ENCODE peak calls at places on chromosomes 16 and 17, in ten cellular contexts. One of them, this sample, is unnamed.

GRCh38 chr17:50817142-50817751 is 18.1 kb upstream of the WFIKKN2 start:
- DNase-seq in activated effector memory CD4-positive, alpha-beta T cell treated with anti-CD3 and anti-CD28 coated beads, Interleukin-2, amount 50 U/mL, for 16 hours: peak; percentile 84
- DNase-seq in GOT3: no peak
- DNase-seq in mesenteric fat pad: no peak
- DNase-seq in kidney tubule cell: no peak
- DNase-seq in adrenal gland: peak; percentile 44
- DNase-seq in COR-L47: no peak
- DNase-seq in A172: no peak
- DNase-seq in heart right ventricle: peak; percentile 66
- DNase-seq in sciatic nerve: peak; percentile 77
- DNase-seq in this sample: peak; percentile 86

GRCh38 chr16:66750279-66751134 is 902 bp downstream of the DYNC1LI2 start:
- DNase-seq in activated effector memory CD4-positive, alpha-beta T cell treated with anti-CD3 and anti-CD28 coated beads, Interleukin-2, amount 50 U/mL, for 16 hours: no peak
- DNase-seq in GOT3: no peak
- DNase-seq in mesenteric fat pad: no peak
- DNase-seq in kidney tubule cell: no peak
- DNase-seq in adrenal gland: no peak
- DNase-seq in COR-L47: no peak
- DNase-seq in A172: no peak
- DNase-seq in heart right ventricle: no peak
- DNase-seq in sciatic nerve: no peak
- DNase-seq in this sample: no peak

GRCh38 chr17:7478276-7479138 is 924 bp downstream of the ZBTB4 start:
- DNase-seq in activated effector memory CD4-positive, alpha-beta T cell treated with anti-CD3 and anti-CD28 coated beads, Interleukin-2, amount 50 U/mL, for 16 hours: peak; percentile 86
- DNase-seq in GOT3: no peak
- DNase-seq in mesenteric fat pad: no peak
- DNase-seq in kidney tubule cell: peak; percentile 35
- DNase-seq in adrenal gland: no peak
- DNase-seq in COR-L47: no peak
- DNase-seq in A172: peak; percentile 41
- DNase-seq in heart right ventricle: peak; percentile 68
- DNase-seq in sciatic nerve: peak; percentile 77
- DNase-seq in this sample: peak; percentile 87

GRCh38 chr17:78875331-78875730 is 27.7 kb downstream of the CEP295NL start:
- DNase-seq in activated effector memory CD4-positive, alpha-beta T cell treated with anti-CD3 and anti-CD28 coated beads, Interleukin-2, amount 50 U/mL, for 16 hours: no peak
- DNase-seq in GOT3: no peak
- DNase-seq in mesenteric fat pad: no peak
- DNase-seq in kidney tubule cell: no peak
- DNase-seq in adrenal gland: no peak
- DNase-seq in COR-L47: no peak
- DNase-seq in A172: no peak
- DNase-seq in heart right ventricle: no peak
- DNase-seq in sciatic nerve: no peak
- DNase-seq in this sample: no peak

GRCh38 chr16:1331712-1332617 is 1.5 kb upstream of the BAIAP3 start:
- DNase-seq in activated effector memory CD4-positive, alpha-beta T cell treated with anti-CD3 and anti-CD28 coated beads, Interleukin-2, amount 50 U/mL, for 16 hours: peak; percentile 82
- DNase-seq in GOT3: no peak
- DNase-seq in mesenteric fat pad: no peak
- DNase-seq in kidney tubule cell: peak; percentile 87
- DNase-seq in adrenal gland: peak; percentile 52
- DNase-seq in COR-L47: peak; percentile 97
- DNase-seq in A172: peak; percentile 61
- DNase-seq in heart right ventricle: peak; percentile 64
- DNase-seq in sciatic nerve: no peak
- DNase-seq in this sample: peak; percentile 79

GRCh38 chr17:7389924-7390910 is 4.1 kb downstream of the PLSCR3 start:
- DNase-seq in activated effector memory CD4-positive, alpha-beta T cell treated with anti-CD3 and anti-CD28 coated beads, Interleukin-2, amount 50 U/mL, for 16 hours: no peak
- DNase-seq in GOT3: no peak
- DNase-seq in mesenteric fat pad: no peak
- DNase-seq in kidney tubule cell: no peak
- DNase-seq in adrenal gland: no peak
- DNase-seq in COR-L47: no peak
- DNase-seq in A172: no peak
- DNase-seq in heart right ventricle: no peak
- DNase-seq in sciatic nerve: no peak
- DNase-seq in this sample: no peak

GRCh38 chr17:61338000-61338864 is 61.4 kb upstream of the TBX2 start:
- DNase-seq in activated effector memory CD4-positive, alpha-beta T cell treated with anti-CD3 and anti-CD28 coated beads, Interleukin-2, amount 50 U/mL, for 16 hours: no peak
- DNase-seq in GOT3: peak; percentile 8
- DNase-seq in mesenteric fat pad: no peak
- DNase-seq in kidney tubule cell: peak; percentile 88
- DNase-seq in adrenal gland: no peak
- DNase-seq in COR-L47: no peak
- DNase-seq in A172: peak; percentile 86
- DNase-seq in heart right ventricle: peak; percentile 36
- DNase-seq in sciatic nerve: no peak
- DNase-seq in this sample: peak; percentile 62

GRCh38 chr16:361341-361871 is 8.9 kb upstream of the AXIN1 start:
- DNase-seq in activated effector memory CD4-positive, alpha-beta T cell treated with anti-CD3 and anti-CD28 coated beads, Interleukin-2, amount 50 U/mL, for 16 hours: no peak
- DNase-seq in GOT3: no peak
- DNase-seq in mesenteric fat pad: no peak
- DNase-seq in kidney tubule cell: no peak
- DNase-seq in adrenal gland: no peak
- DNase-seq in COR-L47: no peak
- DNase-seq in A172: no peak
- DNase-seq in heart right ventricle: no peak
- DNase-seq in sciatic nerve: no peak
- DNase-seq in this sample: no peak

GRCh38 chr17:7431231-7431630 is 2.6 kb downstream of the SPEM3 start:
- DNase-seq in activated effector memory CD4-positive, alpha-beta T cell treated with anti-CD3 and anti-CD28 coated beads, Interleukin-2, amount 50 U/mL, for 16 hours: no peak
- DNase-seq in GOT3: no peak
- DNase-seq in mesenteric fat pad: no peak
- DNase-seq in kidney tubule cell: no peak
- DNase-seq in adrenal gland: no peak
- DNase-seq in COR-L47: no peak
- DNase-seq in A172: no peak
- DNase-seq in heart right ventricle: no peak
- DNase-seq in sciatic nerve: no peak
- DNase-seq in this sample: no peak

GRCh38 chr17:45020354-45021138 is 30.9 kb downstream of the DCAKD start:
- DNase-seq in activated effector memory CD4-positive, alpha-beta T cell treated with anti-CD3 and anti-CD28 coated beads, Interleukin-2, amount 50 U/mL, for 16 hours: no peak
- DNase-seq in GOT3: no peak
- DNase-seq in mesenteric fat pad: no peak
- DNase-seq in kidney tubule cell: peak; percentile 51
- DNase-seq in adrenal gland: peak; percentile 58
- DNase-seq in COR-L47: no peak
- DNase-seq in A172: no peak
- DNase-seq in heart right ventricle: no peak
- DNase-seq in sciatic nerve: peak; percentile 70
- DNase-seq in this sample: peak; percentile 82

GRCh38 chr17:78192616-78193015 is 5.5 kb downstream of the AFMID start:
- DNase-seq in activated effector memory CD4-positive, alpha-beta T cell treated with anti-CD3 and anti-CD28 coated beads, Interleukin-2, amount 50 U/mL, for 16 hours: no peak
- DNase-seq in GOT3: no peak
- DNase-seq in mesenteric fat pad: no peak
- DNase-seq in kidney tubule cell: no peak
- DNase-seq in adrenal gland: no peak
- DNase-seq in COR-L47: no peak
- DNase-seq in A172: no peak
- DNase-seq in heart right ventricle: no peak
- DNase-seq in sciatic nerve: no peak
- DNase-seq in this sample: no peak

GRCh38 chr17:80092959-80093358 is 8.4 kb upstream of the GAA start:
- DNase-seq in activated effector memory CD4-positive, alpha-beta T cell treated with anti-CD3 and anti-CD28 coated beads, Interleukin-2, amount 50 U/mL, for 16 hours: no peak
- DNase-seq in GOT3: no peak
- DNase-seq in mesenteric fat pad: no peak
- DNase-seq in kidney tubule cell: no peak
- DNase-seq in adrenal gland: no peak
- DNase-seq in COR-L47: no peak
- DNase-seq in A172: no peak
- DNase-seq in heart right ventricle: no peak
- DNase-seq in sciatic nerve: no peak
- DNase-seq in this sample: no peak

GRCh38 chr17:62781356-62781755 is 26.8 kb downstream of the MARCHF10 start:
- DNase-seq in activated effector memory CD4-positive, alpha-beta T cell treated with anti-CD3 and anti-CD28 coated beads, Interleukin-2, amount 50 U/mL, for 16 hours: no peak
- DNase-seq in GOT3: no peak
- DNase-seq in mesenteric fat pad: no peak
- DNase-seq in kidney tubule cell: no peak
- DNase-seq in adrenal gland: no peak
- DNase-seq in COR-L47: no peak
- DNase-seq in A172: no peak
- DNase-seq in heart right ventricle: no peak
- DNase-seq in sciatic nerve: no peak
- DNase-seq in this sample: no peak

GRCh38 chr17:37710344-37710886 is 34.4 kb downstream of the HNF1B start:
- DNase-seq in activated effector memory CD4-positive, alpha-beta T cell treated with anti-CD3 and anti-CD28 coated beads, Interleukin-2, amount 50 U/mL, for 16 hours: no peak
- DNase-seq in GOT3: no peak
- DNase-seq in mesenteric fat pad: no peak
- DNase-seq in kidney tubule cell: peak; percentile 92
- DNase-seq in adrenal gland: no peak
- DNase-seq in COR-L47: peak; percentile 80
- DNase-seq in A172: peak; percentile 68
- DNase-seq in heart right ventricle: no peak
- DNase-seq in sciatic nerve: no peak
- DNase-seq in this sample: no peak

GRCh38 chr17:46851029-46851741 is at the start of gene WNT9B:
- DNase-seq in activated effector memory CD4-positive, alpha-beta T cell treated with anti-CD3 and anti-CD28 coated beads, Interleukin-2, amount 50 U/mL, for 16 hours: no peak
- DNase-seq in GOT3: no peak
- DNase-seq in mesenteric fat pad: no peak
- DNase-seq in kidney tubule cell: no peak
- DNase-seq in adrenal gland: no peak
- DNase-seq in COR-L47: peak; percentile 28
- DNase-seq in A172: no peak
- DNase-seq in heart right ventricle: no peak
- DNase-seq in sciatic nerve: no peak
- DNase-seq in this sample: peak; percentile 67

GRCh38 chr17:21313320-21313719 is 28.8 kb downstream of the MAP2K3 start:
- DNase-seq in activated effector memory CD4-positive, alpha-beta T cell treated with anti-CD3 and anti-CD28 coated beads, Interleukin-2, amount 50 U/mL, for 16 hours: peak; percentile 56
- DNase-seq in GOT3: no peak
- DNase-seq in mesenteric fat pad: peak; percentile 67
- DNase-seq in kidney tubule cell: no peak
- DNase-seq in adrenal gland: no peak
- DNase-seq in COR-L47: no peak
- DNase-seq in A172: no peak
- DNase-seq in heart right ventricle: no peak
- DNase-seq in sciatic nerve: peak; percentile 48
- DNase-seq in this sample: peak; percentile 6

GRCh38 chr17:82808921-82809905 is 30.6 kb downstream of the ZNF750 start:
- DNase-seq in activated effector memory CD4-positive, alpha-beta T cell treated with anti-CD3 and anti-CD28 coated beads, Interleukin-2, amount 50 U/mL, for 16 hours: no peak
- DNase-seq in GOT3: no peak
- DNase-seq in mesenteric fat pad: no peak
- DNase-seq in kidney tubule cell: no peak
- DNase-seq in adrenal gland: no peak
- DNase-seq in COR-L47: no peak
- DNase-seq in A172: no peak
- DNase-seq in heart right ventricle: no peak
- DNase-seq in sciatic nerve: no peak
- DNase-seq in this sample: peak; percentile 50

GRCh38 chr17:64618848-64619247 is 43.3 kb downstream of the SMURF2 start:
- DNase-seq in activated effector memory CD4-positive, alpha-beta T cell treated with anti-CD3 and anti-CD28 coated beads, Interleukin-2, amount 50 U/mL, for 16 hours: no peak
- DNase-seq in GOT3: no peak
- DNase-seq in mesenteric fat pad: no peak
- DNase-seq in kidney tubule cell: no peak
- DNase-seq in adrenal gland: no peak
- DNase-seq in COR-L47: no peak
- DNase-seq in A172: no peak
- DNase-seq in heart right ventricle: no peak
- DNase-seq in sciatic nerve: no peak
- DNase-seq in this sample: no peak

GRCh38 chr16:14545346-14545884 is 84.6 kb downstream of the PARN start:
- DNase-seq in activated effector memory CD4-positive, alpha-beta T cell treated with anti-CD3 and anti-CD28 coated beads, Interleukin-2, amount 50 U/mL, for 16 hours: no peak
- DNase-seq in GOT3: no peak
- DNase-seq in mesenteric fat pad: no peak
- DNase-seq in kidney tubule cell: peak; percentile 84
- DNase-seq in adrenal gland: no peak
- DNase-seq in COR-L47: no peak
- DNase-seq in A172: no peak
- DNase-seq in heart right ventricle: no peak
- DNase-seq in sciatic nerve: no peak
- DNase-seq in this sample: no peak

GRCh38 chr17:19513897-19514488 is 19.7 kb upstream of the SLC47A1 start:
- DNase-seq in activated effector memory CD4-positive, alpha-beta T cell treated with anti-CD3 and anti-CD28 coated beads, Interleukin-2, amount 50 U/mL, for 16 hours: peak; percentile 86
- DNase-seq in GOT3: peak; percentile 16
- DNase-seq in mesenteric fat pad: no peak
- DNase-seq in kidney tubule cell: peak; percentile 66
- DNase-seq in adrenal gland: peak; percentile 80
- DNase-seq in COR-L47: no peak
- DNase-seq in A172: peak; percentile 77
- DNase-seq in heart right ventricle: peak; percentile 52
- DNase-seq in sciatic nerve: peak; percentile 80
- DNase-seq in this sample: peak; percentile 57

GRCh38 chr17:17424552-17424951 is 52.2 kb upstream of the MED9 start:
- DNase-seq in activated effector memory CD4-positive, alpha-beta T cell treated with anti-CD3 and anti-CD28 coated beads, Interleukin-2, amount 50 U/mL, for 16 hours: no peak
- DNase-seq in GOT3: no peak
- DNase-seq in mesenteric fat pad: no peak
- DNase-seq in kidney tubule cell: no peak
- DNase-seq in adrenal gland: no peak
- DNase-seq in COR-L47: no peak
- DNase-seq in A172: no peak
- DNase-seq in heart right ventricle: no peak
- DNase-seq in sciatic nerve: peak; percentile 3
- DNase-seq in this sample: no peak

GRCh38 chr16:89385712-89386111 is 104.6 kb downstream of the ANKRD11 start:
- DNase-seq in activated effector memory CD4-positive, alpha-beta T cell treated with anti-CD3 and anti-CD28 coated beads, Interleukin-2, amount 50 U/mL, for 16 hours: no peak
- DNase-seq in GOT3: no peak
- DNase-seq in mesenteric fat pad: no peak
- DNase-seq in kidney tubule cell: no peak
- DNase-seq in adrenal gland: no peak
- DNase-seq in COR-L47: no peak
- DNase-seq in A172: no peak
- DNase-seq in heart right ventricle: no peak
- DNase-seq in sciatic nerve: no peak
- DNase-seq in this sample: peak; percentile 53

GRCh38 chr17:50593321-50593720 is 32.8 kb downstream of the CACNA1G start:
- DNase-seq in activated effector memory CD4-positive, alpha-beta T cell treated with anti-CD3 and anti-CD28 coated beads, Interleukin-2, amount 50 U/mL, for 16 hours: no peak
- DNase-seq in GOT3: no peak
- DNase-seq in mesenteric fat pad: no peak
- DNase-seq in kidney tubule cell: peak; percentile 25
- DNase-seq in adrenal gland: no peak
- DNase-seq in COR-L47: peak; percentile 71
- DNase-seq in A172: no peak
- DNase-seq in heart right ventricle: peak; percentile 59
- DNase-seq in sciatic nerve: no peak
- DNase-seq in this sample: peak; percentile 82

GRCh38 chr17:74123350-74123749 is 80.1 kb upstream of the RPL38 start:
- DNase-seq in activated effector memory CD4-positive, alpha-beta T cell treated with anti-CD3 and anti-CD28 coated beads, Interleukin-2, amount 50 U/mL, for 16 hours: peak; percentile 27
- DNase-seq in GOT3: no peak
- DNase-seq in mesenteric fat pad: peak; percentile 64
- DNase-seq in kidney tubule cell: peak; percentile 40
- DNase-seq in adrenal gland: no peak
- DNase-seq in COR-L47: no peak
- DNase-seq in A172: peak; percentile 88
- DNase-seq in heart right ventricle: no peak
- DNase-seq in sciatic nerve: no peak
- DNase-seq in this sample: no peak

GRCh38 chr17:42740699-42741098 is 4.1 kb downstream of the EZH1 start:
- DNase-seq in activated effector memory CD4-positive, alpha-beta T cell treated with anti-CD3 and anti-CD28 coated beads, Interleukin-2, amount 50 U/mL, for 16 hours: no peak
- DNase-seq in GOT3: no peak
- DNase-seq in mesenteric fat pad: no peak
- DNase-seq in kidney tubule cell: no peak
- DNase-seq in adrenal gland: no peak
- DNase-seq in COR-L47: no peak
- DNase-seq in A172: no peak
- DNase-seq in heart right ventricle: no peak
- DNase-seq in sciatic nerve: no peak
- DNase-seq in this sample: no peak

GRCh38 chr16:31190818-31191444 is 11.0 kb downstream of the FUS start:
- DNase-seq in activated effector memory CD4-positive, alpha-beta T cell treated with anti-CD3 and anti-CD28 coated beads, Interleukin-2, amount 50 U/mL, for 16 hours: no peak
- DNase-seq in GOT3: no peak
- DNase-seq in mesenteric fat pad: no peak
- DNase-seq in kidney tubule cell: no peak
- DNase-seq in adrenal gland: no peak
- DNase-seq in COR-L47: no peak
- DNase-seq in A172: no peak
- DNase-seq in heart right ventricle: no peak
- DNase-seq in sciatic nerve: no peak
- DNase-seq in this sample: no peak

GRCh38 chr17:50316016-50316587 is 29.8 kb upstream of the XYLT2 start:
- DNase-seq in activated effector memory CD4-positive, alpha-beta T cell treated with anti-CD3 and anti-CD28 coated beads, Interleukin-2, amount 50 U/mL, for 16 hours: peak; percentile 25
- DNase-seq in GOT3: no peak
- DNase-seq in mesenteric fat pad: no peak
- DNase-seq in kidney tubule cell: no peak
- DNase-seq in adrenal gland: no peak
- DNase-seq in COR-L47: no peak
- DNase-seq in A172: no peak
- DNase-seq in heart right ventricle: no peak
- DNase-seq in sciatic nerve: no peak
- DNase-seq in this sample: no peak

GRCh38 chr17:49353607-49354006 is 8.4 kb downstream of the ZNF652 start:
- DNase-seq in activated effector memory CD4-positive, alpha-beta T cell treated with anti-CD3 and anti-CD28 coated beads, Interleukin-2, amount 50 U/mL, for 16 hours: no peak
- DNase-seq in GOT3: no peak
- DNase-seq in mesenteric fat pad: no peak
- DNase-seq in kidney tubule cell: no peak
- DNase-seq in adrenal gland: no peak
- DNase-seq in COR-L47: no peak
- DNase-seq in A172: no peak
- DNase-seq in heart right ventricle: no peak
- DNase-seq in sciatic nerve: no peak
- DNase-seq in this sample: no peak

This sample was measured in right cardiac atrium.